ENCODE peak calls at places on chromosomes 7 and 10, in four cellular contexts. One of them, this sample, is unnamed.

GRCh38 chr10:103153302-103153759 is 39.7 kb downstream of the NT5C2 start:
- DNase-seq in lung: no peak
- DNase-seq in CD8-positive, alpha-beta memory T cell: no peak
- DNase-seq in CD4-positive, CD25-positive, alpha-beta regulatory T cell: no peak
- DNase-seq in this sample: no peak

GRCh38 chr10:77904110-77904860 is 22.3 kb downstream of the DLG5 start:
- DNase-seq in lung: no peak
- DNase-seq in CD8-positive, alpha-beta memory T cell: no peak
- DNase-seq in CD4-positive, CD25-positive, alpha-beta regulatory T cell: no peak
- DNase-seq in this sample: no peak

GRCh38 chr10:28284126-28284525 is 18.7 kb downstream of the MPP7 start:
- DNase-seq in lung: no peak
- DNase-seq in CD8-positive, alpha-beta memory T cell: no peak
- DNase-seq in CD4-positive, CD25-positive, alpha-beta regulatory T cell: no peak
- DNase-seq in this sample: no peak

GRCh38 chr10:71840177-71840711 is 10.8 kb downstream of the PSAP start:
- DNase-seq in lung: peak
- DNase-seq in CD8-positive, alpha-beta memory T cell: no peak
- DNase-seq in CD4-positive, CD25-positive, alpha-beta regulatory T cell: no peak
- DNase-seq in this sample: no peak

GRCh38 chr10:6743291-6743849 is 163.3 kb upstream of the PRKCQ start:
- DNase-seq in lung: no peak
- DNase-seq in CD8-positive, alpha-beta memory T cell: no peak
- DNase-seq in CD4-positive, CD25-positive, alpha-beta regulatory T cell: no peak
- DNase-seq in this sample: no peak

GRCh38 chr7:81503321-81503720 is 266.5 kb downstream of the HGF start:
- DNase-seq in lung: no peak
- DNase-seq in CD8-positive, alpha-beta memory T cell: no peak
- DNase-seq in CD4-positive, CD25-positive, alpha-beta regulatory T cell: no peak
- DNase-seq in this sample: no peak

GRCh38 chr7:22210355-22210754 is 146.6 kb downstream of the RAPGEF5 start:
- DNase-seq in lung: no peak
- DNase-seq in CD8-positive, alpha-beta memory T cell: no peak
- DNase-seq in CD4-positive, CD25-positive, alpha-beta regulatory T cell: no peak
- DNase-seq in this sample: no peak

GRCh38 chr10:76324283-76324682 is 892.9 kb downstream of the LRMDA start:
- DNase-seq in lung: no peak
- DNase-seq in CD8-positive, alpha-beta memory T cell: no peak
- DNase-seq in CD4-positive, CD25-positive, alpha-beta regulatory T cell: no peak
- DNase-seq in this sample: no peak

GRCh38 chr10:43680035-43680434 is 31.4 kb upstream of the ZNF32 start:
- DNase-seq in lung: no peak
- DNase-seq in CD8-positive, alpha-beta memory T cell: no peak
- DNase-seq in CD4-positive, CD25-positive, alpha-beta regulatory T cell: no peak
- DNase-seq in this sample: no peak

GRCh38 chr10:102918817-102919236 is 733 bp downstream of the CNNM2 start:
- DNase-seq in lung: no peak
- DNase-seq in CD8-positive, alpha-beta memory T cell: peak
- DNase-seq in CD4-positive, CD25-positive, alpha-beta regulatory T cell: peak
- DNase-seq in this sample: peak

GRCh38 chr10:75402486-75403143 is 1.1 kb upstream of the ZNF503 start:
- DNase-seq in lung: peak
- DNase-seq in CD8-positive, alpha-beta memory T cell: no peak
- DNase-seq in CD4-positive, CD25-positive, alpha-beta regulatory T cell: no peak
- DNase-seq in this sample: no peak

GRCh38 chr10:89644967-89645741 is at the start of gene PANK1:
- DNase-seq in lung: peak
- DNase-seq in CD8-positive, alpha-beta memory T cell: peak
- DNase-seq in CD4-positive, CD25-positive, alpha-beta regulatory T cell: peak
- DNase-seq in this sample: peak

GRCh38 chr7:134547738-134548054 is 1.2 kb upstream of the AKR1B15 start:
- DNase-seq in lung: no peak
- DNase-seq in CD8-positive, alpha-beta memory T cell: no peak
- DNase-seq in CD4-positive, CD25-positive, alpha-beta regulatory T cell: no peak
- DNase-seq in this sample: no peak

GRCh38 chr7:99864041-99864440 is 12.8 kb downstream of the OR2AE1 start:
- DNase-seq in lung: no peak
- DNase-seq in CD8-positive, alpha-beta memory T cell: no peak
- DNase-seq in CD4-positive, CD25-positive, alpha-beta regulatory T cell: no peak
- DNase-seq in this sample: no peak

GRCh38 chr7:66213637-66214036 is 8.5 kb downstream of the TPST1 start:
- DNase-seq in lung: no peak
- DNase-seq in CD8-positive, alpha-beta memory T cell: no peak
- DNase-seq in CD4-positive, CD25-positive, alpha-beta regulatory T cell: no peak
- DNase-seq in this sample: no peak

GRCh38 chr7:81715984-81716588 is 53.8 kb downstream of the HGF start:
- DNase-seq in lung: no peak
- DNase-seq in CD8-positive, alpha-beta memory T cell: no peak
- DNase-seq in CD4-positive, CD25-positive, alpha-beta regulatory T cell: no peak
- DNase-seq in this sample: no peak

GRCh38 chr10:44647877-44648542 is 263.1 kb upstream of the CXCL12 start:
- DNase-seq in lung: no peak
- DNase-seq in CD8-positive, alpha-beta memory T cell: no peak
- DNase-seq in CD4-positive, CD25-positive, alpha-beta regulatory T cell: no peak
- DNase-seq in this sample: no peak

GRCh38 chr7:66556177-66556548 is 72.5 kb upstream of the KCTD7 start:
- DNase-seq in lung: no peak
- DNase-seq in CD8-positive, alpha-beta memory T cell: no peak
- DNase-seq in CD4-positive, CD25-positive, alpha-beta regulatory T cell: no peak
- DNase-seq in this sample: no peak

GRCh38 chr7:911791-912480 is 35.6 kb downstream of the GET4 start:
- DNase-seq in lung: no peak
- DNase-seq in CD8-positive, alpha-beta memory T cell: no peak
- DNase-seq in CD4-positive, CD25-positive, alpha-beta regulatory T cell: no peak
- DNase-seq in this sample: no peak

GRCh38 chr10:116704926-116705325 is 37.4 kb downstream of the HSPA12A start:
- DNase-seq in lung: no peak
- DNase-seq in CD8-positive, alpha-beta memory T cell: no peak
- DNase-seq in CD4-positive, CD25-positive, alpha-beta regulatory T cell: no peak
- DNase-seq in this sample: no peak

GRCh38 chr10:6215683-6216484 is 13.2 kb downstream of the PFKFB3 start:
- DNase-seq in lung: no peak
- DNase-seq in CD8-positive, alpha-beta memory T cell: no peak
- DNase-seq in CD4-positive, CD25-positive, alpha-beta regulatory T cell: no peak
- DNase-seq in this sample: no peak

GRCh38 chr10:69421611-69422308 is 5.0 kb upstream of the TACR2 start:
- DNase-seq in lung: peak
- DNase-seq in CD8-positive, alpha-beta memory T cell: no peak
- DNase-seq in CD4-positive, CD25-positive, alpha-beta regulatory T cell: no peak
- DNase-seq in this sample: no peak

GRCh38 chr10:94411304-94411703 is 9.0 kb downstream of the TBC1D12 start:
- DNase-seq in lung: no peak
- DNase-seq in CD8-positive, alpha-beta memory T cell: no peak
- DNase-seq in CD4-positive, CD25-positive, alpha-beta regulatory T cell: no peak
- DNase-seq in this sample: no peak

DNA sequence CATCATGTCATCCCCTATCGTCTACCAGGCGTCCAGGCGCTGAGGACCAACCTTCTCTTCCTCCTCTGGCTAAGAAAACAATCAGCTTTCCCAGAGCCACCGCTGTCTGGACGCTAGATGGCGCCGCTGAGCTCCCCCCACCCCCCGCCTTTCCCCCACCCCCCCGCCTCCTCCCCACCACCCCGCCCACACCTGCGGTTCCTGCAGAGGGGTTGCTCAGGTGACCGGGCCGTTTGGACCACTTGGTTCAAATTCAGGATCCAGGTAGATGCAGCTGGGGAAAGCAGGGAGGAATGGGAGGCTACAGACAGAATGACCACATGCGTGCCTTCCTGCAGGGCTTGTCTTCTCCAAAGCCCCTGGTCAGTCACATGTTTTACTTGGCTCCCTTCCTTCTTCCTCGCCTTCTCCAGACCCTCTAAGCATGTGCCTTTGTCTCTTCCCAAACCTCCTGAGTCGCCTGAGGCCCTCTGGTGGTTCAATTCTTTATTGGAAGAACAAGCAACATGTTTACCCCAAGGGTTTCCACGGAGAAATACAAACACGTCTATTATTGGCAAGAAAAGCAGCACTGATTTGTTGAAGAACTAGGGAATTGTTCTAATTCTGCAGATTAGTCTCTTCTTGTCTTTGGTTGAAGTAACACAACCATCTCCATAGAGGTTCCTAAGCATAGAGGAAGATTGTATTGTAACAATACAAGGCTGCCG is 24.7 kb downstream of the AOC1 start:
- DNase-seq in lung: peak
- DNase-seq in CD8-positive, alpha-beta memory T cell: peak
- DNase-seq in CD4-positive, CD25-positive, alpha-beta regulatory T cell: peak
- DNase-seq in this sample: peak
- H3K4me3 ChIP-seq in lung: no peak
- H3K4me3 ChIP-seq in CD8-positive, alpha-beta memory T cell: no peak
- H3K4me3 ChIP-seq in CD4-positive, CD25-positive, alpha-beta regulatory T cell: no peak
- H3K4me3 ChIP-seq in this sample: no peak

DNA sequence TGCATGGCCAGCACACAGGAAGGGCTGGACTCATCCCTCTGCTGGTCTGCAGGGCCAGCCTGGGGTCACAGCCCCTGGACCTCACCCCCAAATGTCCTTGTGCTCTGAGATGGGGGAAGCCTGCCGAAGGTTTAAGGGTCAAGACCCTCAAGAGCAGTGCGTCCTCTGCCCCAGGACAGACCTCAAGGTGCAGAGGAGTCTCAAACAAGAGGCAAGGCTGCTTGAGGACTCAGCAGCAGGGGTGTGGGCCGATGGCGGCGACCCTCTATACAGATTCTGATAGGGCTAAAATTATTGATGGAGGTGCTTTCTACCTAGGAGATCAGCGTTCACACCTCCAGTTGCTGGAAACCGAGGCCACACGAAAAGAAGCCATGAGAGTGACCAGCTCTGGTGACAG is 80.7 kb downstream of the ZRANB1 start:
- DNase-seq in lung: no peak
- DNase-seq in CD8-positive, alpha-beta memory T cell: no peak
- DNase-seq in CD4-positive, CD25-positive, alpha-beta regulatory T cell: no peak
- DNase-seq in this sample: no peak
- H3K4me3 ChIP-seq in lung: no peak
- H3K4me3 ChIP-seq in CD8-positive, alpha-beta memory T cell: no peak
- H3K4me3 ChIP-seq in CD4-positive, CD25-positive, alpha-beta regulatory T cell: no peak
- H3K4me3 ChIP-seq in this sample: no peak

GRCh38 chr7:148819697-148820332 is 64.3 kb downstream of the EZH2 start:
- DNase-seq in lung: no peak
- DNase-seq in CD8-positive, alpha-beta memory T cell: no peak
- DNase-seq in CD4-positive, CD25-positive, alpha-beta regulatory T cell: no peak
- DNase-seq in this sample: no peak
- H3K4me3 ChIP-seq in lung: no peak
- H3K4me3 ChIP-seq in CD8-positive, alpha-beta memory T cell: no peak
- H3K4me3 ChIP-seq in CD4-positive, CD25-positive, alpha-beta regulatory T cell: no peak
- H3K4me3 ChIP-seq in this sample: no peak

DNA sequence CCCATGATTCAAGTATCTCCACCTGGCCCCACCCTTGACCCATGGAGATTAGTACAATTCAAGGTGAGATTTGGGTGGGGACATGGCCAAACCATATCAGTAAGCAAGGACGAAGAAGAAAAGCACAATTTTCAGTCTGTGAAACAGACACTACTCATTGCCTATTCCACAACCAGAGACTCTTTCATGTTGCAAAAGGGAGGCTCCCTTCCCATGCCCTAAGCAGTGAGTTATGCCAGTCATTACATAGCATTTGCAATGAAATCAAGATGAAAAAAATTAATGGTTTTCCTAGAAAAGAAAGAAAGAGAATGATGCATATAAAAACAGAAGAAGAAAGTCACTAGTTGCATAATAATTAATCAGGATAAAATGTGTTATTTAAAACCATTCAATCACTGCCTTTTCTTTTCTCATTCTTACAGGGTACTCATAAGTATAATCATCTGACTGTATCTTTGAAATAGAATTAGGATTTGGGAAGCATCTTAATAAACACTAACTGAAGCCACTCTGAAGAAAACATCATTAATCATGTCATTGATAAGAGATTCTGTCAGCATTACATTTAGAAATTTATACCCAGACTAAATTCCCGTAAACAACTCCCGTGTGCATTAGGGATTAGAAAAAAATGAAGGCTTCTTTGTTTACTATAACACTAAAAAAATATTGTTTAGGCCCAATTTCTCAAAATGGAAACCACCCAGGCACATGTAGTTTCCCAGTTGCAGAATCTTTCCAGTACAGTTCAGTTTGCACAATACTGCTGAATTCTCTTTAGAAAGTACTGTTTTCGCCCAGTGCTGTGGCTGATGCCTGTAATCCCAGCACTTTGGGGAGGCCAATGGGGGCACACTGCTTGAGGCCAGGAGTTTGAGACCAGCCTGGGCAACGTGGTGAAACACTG is 9.1 kb downstream of the PRPS1L1 start:
- DNase-seq in lung: no peak
- DNase-seq in CD8-positive, alpha-beta memory T cell: no peak
- DNase-seq in CD4-positive, CD25-positive, alpha-beta regulatory T cell: no peak
- DNase-seq in this sample: no peak
- H3K4me3 ChIP-seq in lung: no peak
- H3K4me3 ChIP-seq in CD8-positive, alpha-beta memory T cell: no peak
- H3K4me3 ChIP-seq in CD4-positive, CD25-positive, alpha-beta regulatory T cell: no peak
- H3K4me3 ChIP-seq in this sample: no peak

GRCh38 chr10:13302821-13303555 is 3.1 kb upstream of the PHYH start:
- DNase-seq in lung: no peak
- DNase-seq in CD8-positive, alpha-beta memory T cell: no peak
- DNase-seq in CD4-positive, CD25-positive, alpha-beta regulatory T cell: no peak
- DNase-seq in this sample: no peak
- H3K4me3 ChIP-seq in lung: no peak
- H3K4me3 ChIP-seq in CD8-positive, alpha-beta memory T cell: peak
- H3K4me3 ChIP-seq in CD4-positive, CD25-positive, alpha-beta regulatory T cell: no peak
- H3K4me3 ChIP-seq in this sample: no peak

GRCh38 chr7:36533717-36534116 is 144.1 kb downstream of the ANLN start:
- DNase-seq in lung: no peak
- DNase-seq in CD8-positive, alpha-beta memory T cell: no peak
- DNase-seq in CD4-positive, CD25-positive, alpha-beta regulatory T cell: no peak
- DNase-seq in this sample: no peak
- H3K4me3 ChIP-seq in lung: no peak
- H3K4me3 ChIP-seq in CD8-positive, alpha-beta memory T cell: no peak
- H3K4me3 ChIP-seq in CD4-positive, CD25-positive, alpha-beta regulatory T cell: no peak
- H3K4me3 ChIP-seq in this sample: no peak

GRCh38 chr7:150716368-150716767 is at the start of gene GIMAP1:
- DNase-seq in lung: no peak
- DNase-seq in CD8-positive, alpha-beta memory T cell: peak
- DNase-seq in CD4-positive, CD25-positive, alpha-beta regulatory T cell: peak
- DNase-seq in this sample: peak
- H3K4me3 ChIP-seq in lung: peak
- H3K4me3 ChIP-seq in CD8-positive, alpha-beta memory T cell: peak
- H3K4me3 ChIP-seq in CD4-positive, CD25-positive, alpha-beta regulatory T cell: peak
- H3K4me3 ChIP-seq in this sample: peak